ENCODE peak calls at places on chromosome 10, in five cellular contexts. One of them, this sample, is unnamed.

GRCh38 chr10:30349967-30350735 is 1.1 kb upstream of the MTPAP start:
- DNase-seq in NCI-H1105 treated with DMSO at 0.1 percent for 48 hours: no peak
- DNase-seq in AG04450: no peak
- DNase-seq in fibroblast of lung: no peak
- DNase-seq in OCI-M1: peak; percentile 5
- DNase-seq in this sample: no peak

GRCh38 chr10:15254808-15255655 is 86.5 kb upstream of the NMT2 start:
- DNase-seq in OCI-M1: peak; percentile 83
- DNase-seq in NCI-H1105 treated with DMSO at 0.1 percent for 48 hours: no peak
- DNase-seq in fibroblast of lung: no peak
- DNase-seq in AG04450: no peak
- DNase-seq in this sample: no peak

GRCh38 chr10:75395955-75396860 is 5.4 kb downstream of the ZNF503 start:
- DNase-seq in AG04450: no peak
- DNase-seq in fibroblast of lung: peak; percentile 45
- DNase-seq in OCI-M1: no peak
- DNase-seq in NCI-H1105 treated with DMSO at 0.1 percent for 48 hours: no peak
- DNase-seq in this sample: no peak

GRCh38 chr10:484925-485661 is 204.4 kb downstream of the DIP2C start:
- DNase-seq in NCI-H1105 treated with DMSO at 0.1 percent for 48 hours: no peak
- DNase-seq in fibroblast of lung: no peak
- DNase-seq in AG04450: no peak
- DNase-seq in OCI-M1: no peak
- DNase-seq in this sample: no peak

GRCh38 chr10:44005788-44006099 is 357.1 kb upstream of the ZNF32 start:
- DNase-seq in NCI-H1105 treated with DMSO at 0.1 percent for 48 hours: no peak
- DNase-seq in fibroblast of lung: no peak
- DNase-seq in AG04450: no peak
- DNase-seq in OCI-M1: no peak
- DNase-seq in this sample: no peak

GRCh38 chr10:104638861-104639594 is 2.1 kb upstream of the SORCS3 start:
- DNase-seq in fibroblast of lung: no peak
- DNase-seq in OCI-M1: no peak
- DNase-seq in NCI-H1105 treated with DMSO at 0.1 percent for 48 hours: no peak
- DNase-seq in AG04450: no peak
- DNase-seq in this sample: no peak

GRCh38 chr10:52677087-52677486 is 95.5 kb downstream of the MBL2 start:
- DNase-seq in fibroblast of lung: peak; percentile 25
- DNase-seq in NCI-H1105 treated with DMSO at 0.1 percent for 48 hours: no peak
- DNase-seq in OCI-M1: no peak
- DNase-seq in AG04450: no peak
- DNase-seq in this sample: no peak

GRCh38 chr10:31390804-31391203 is 71.8 kb downstream of the ZEB1 start:
- DNase-seq in OCI-M1: no peak
- DNase-seq in NCI-H1105 treated with DMSO at 0.1 percent for 48 hours: no peak
- DNase-seq in AG04450: no peak
- DNase-seq in fibroblast of lung: no peak
- DNase-seq in this sample: no peak

GRCh38 chr10:69345402-69345801 is 67.1 kb downstream of the HK1 start:
- DNase-seq in AG04450: no peak
- DNase-seq in NCI-H1105 treated with DMSO at 0.1 percent for 48 hours: peak; percentile 90
- DNase-seq in fibroblast of lung: no peak
- DNase-seq in OCI-M1: no peak
- DNase-seq in this sample: no peak

GRCh38 chr10:46517541-46517940 is 38.9 kb downstream of the GPRIN2 start:
- DNase-seq in fibroblast of lung: no peak
- DNase-seq in AG04450: no peak
- DNase-seq in OCI-M1: no peak
- DNase-seq in NCI-H1105 treated with DMSO at 0.1 percent for 48 hours: no peak
- DNase-seq in this sample: no peak

GRCh38 chr10:44674536-44674935 is 236.6 kb upstream of the TMEM72 start:
- DNase-seq in AG04450: no peak
- DNase-seq in fibroblast of lung: peak; percentile 40
- DNase-seq in OCI-M1: no peak
- DNase-seq in NCI-H1105 treated with DMSO at 0.1 percent for 48 hours: no peak
- DNase-seq in this sample: no peak

GRCh38 chr10:107104026-107104652 is 60.4 kb downstream of the SORCS1 start:
- DNase-seq in OCI-M1: no peak
- DNase-seq in AG04450: no peak
- DNase-seq in NCI-H1105 treated with DMSO at 0.1 percent for 48 hours: no peak
- DNase-seq in fibroblast of lung: no peak
- DNase-seq in this sample: no peak

GRCh38 chr10:116716381-116716780 is 26.0 kb downstream of the HSPA12A start:
- DNase-seq in AG04450: no peak
- DNase-seq in fibroblast of lung: no peak
- DNase-seq in OCI-M1: no peak
- DNase-seq in NCI-H1105 treated with DMSO at 0.1 percent for 48 hours: no peak
- DNase-seq in this sample: no peak

GRCh38 chr10:128574616-128575210 is 448.5 kb upstream of the MKI67 start:
- DNase-seq in OCI-M1: no peak
- DNase-seq in AG04450: no peak
- DNase-seq in fibroblast of lung: no peak
- DNase-seq in NCI-H1105 treated with DMSO at 0.1 percent for 48 hours: no peak
- DNase-seq in this sample: no peak

GRCh38 chr10:127908106-127908957 is 1.4 kb downstream of the PTPRE start:
- DNase-seq in AG04450: no peak
- DNase-seq in NCI-H1105 treated with DMSO at 0.1 percent for 48 hours: no peak
- DNase-seq in OCI-M1: no peak
- DNase-seq in fibroblast of lung: peak; percentile 92
- DNase-seq in this sample: no peak

GRCh38 chr10:11354823-11355222 is 256.6 kb downstream of the USP6NL start:
- DNase-seq in fibroblast of lung: no peak
- DNase-seq in AG04450: no peak
- DNase-seq in NCI-H1105 treated with DMSO at 0.1 percent for 48 hours: no peak
- DNase-seq in OCI-M1: no peak
- DNase-seq in this sample: no peak

GRCh38 chr10:77283326-77283725 is 354.3 kb downstream of the KCNMA1 start:
- DNase-seq in OCI-M1: no peak
- DNase-seq in AG04450: no peak
- DNase-seq in fibroblast of lung: no peak
- DNase-seq in NCI-H1105 treated with DMSO at 0.1 percent for 48 hours: no peak
- DNase-seq in this sample: no peak

GRCh38 chr10:97673736-97674525 is 13.1 kb downstream of the AVPI1 start:
- DNase-seq in fibroblast of lung: peak; percentile 64
- DNase-seq in OCI-M1: peak; percentile 57
- DNase-seq in NCI-H1105 treated with DMSO at 0.1 percent for 48 hours: no peak
- DNase-seq in AG04450: no peak
- DNase-seq in this sample: no peak

GRCh38 chr10:118106426-118106825 is 59.7 kb upstream of the RAB11FIP2 start:
- DNase-seq in AG04450: no peak
- DNase-seq in OCI-M1: peak; percentile 70
- DNase-seq in NCI-H1105 treated with DMSO at 0.1 percent for 48 hours: no peak
- DNase-seq in fibroblast of lung: peak; percentile 14
- DNase-seq in this sample: no peak

GRCh38 chr10:130747359-130747758 is 564.2 kb downstream of the TCERG1L start:
- DNase-seq in fibroblast of lung: no peak
- DNase-seq in OCI-M1: no peak
- DNase-seq in NCI-H1105 treated with DMSO at 0.1 percent for 48 hours: no peak
- DNase-seq in AG04450: no peak
- DNase-seq in this sample: no peak

GRCh38 chr10:62113680-62114079 is 155.0 kb downstream of the RTKN2 start:
- DNase-seq in AG04450: no peak
- DNase-seq in OCI-M1: no peak
- DNase-seq in fibroblast of lung: no peak
- DNase-seq in NCI-H1105 treated with DMSO at 0.1 percent for 48 hours: no peak
- DNase-seq in this sample: no peak

GRCh38 chr10:90592903-90593302 is 264.9 kb downstream of the HTR7 start:
- DNase-seq in NCI-H1105 treated with DMSO at 0.1 percent for 48 hours: peak; percentile 26
- DNase-seq in fibroblast of lung: peak; percentile 75
- DNase-seq in OCI-M1: peak; percentile 89
- DNase-seq in AG04450: peak; percentile 51
- DNase-seq in this sample: no peak

GRCh38 chr10:87619705-87620104 is 40.0 kb upstream of the PAPSS2 start:
- DNase-seq in NCI-H1105 treated with DMSO at 0.1 percent for 48 hours: no peak
- DNase-seq in OCI-M1: no peak
- DNase-seq in fibroblast of lung: peak; percentile 61
- DNase-seq in AG04450: peak; percentile 34
- DNase-seq in this sample: no peak

GRCh38 chr10:71753091-71753959 is 20.0 kb downstream of the VSIR start:
- DNase-seq in OCI-M1: peak; percentile 96
- DNase-seq in fibroblast of lung: no peak
- DNase-seq in AG04450: no peak
- DNase-seq in NCI-H1105 treated with DMSO at 0.1 percent for 48 hours: no peak
- DNase-seq in this sample: no peak

GRCh38 chr10:34031410-34031809 is 696.9 kb upstream of the NRP1 start:
- DNase-seq in OCI-M1: no peak
- DNase-seq in fibroblast of lung: peak; percentile 78
- DNase-seq in NCI-H1105 treated with DMSO at 0.1 percent for 48 hours: no peak
- DNase-seq in AG04450: no peak
- DNase-seq in this sample: no peak

GRCh38 chr10:98599032-98599610 is 152.4 kb upstream of the HPS1 start:
- DNase-seq in OCI-M1: no peak
- DNase-seq in AG04450: no peak
- DNase-seq in fibroblast of lung: no peak
- DNase-seq in NCI-H1105 treated with DMSO at 0.1 percent for 48 hours: no peak
- DNase-seq in this sample: no peak

GRCh38 chr10:88042162-88043100 is 179.0 kb downstream of the PTEN start:
- DNase-seq in NCI-H1105 treated with DMSO at 0.1 percent for 48 hours: no peak
- DNase-seq in fibroblast of lung: peak; percentile 87
- DNase-seq in OCI-M1: peak; percentile 88
- DNase-seq in AG04450: peak; percentile 56
- DNase-seq in this sample: no peak

GRCh38 chr10:125605167-125605566 is 77.8 kb downstream of the TEX36 start:
- DNase-seq in NCI-H1105 treated with DMSO at 0.1 percent for 48 hours: no peak
- DNase-seq in AG04450: no peak
- DNase-seq in OCI-M1: peak; percentile 98
- DNase-seq in fibroblast of lung: peak; percentile 54
- DNase-seq in this sample: no peak

GRCh38 chr10:6121144-6121543 is 32.3 kb downstream of the RBM17 start:
- DNase-seq in OCI-M1: no peak
- DNase-seq in fibroblast of lung: no peak
- DNase-seq in NCI-H1105 treated with DMSO at 0.1 percent for 48 hours: no peak
- DNase-seq in AG04450: no peak
- DNase-seq in this sample: no peak